ENCODE peak calls at places on chromosomes 12 and 14, in nine cellular contexts. One of them, this sample, is unnamed.

GRCh38 chr14:99252940-99253868 is 18.8 kb downstream of the BCL11B start:
- DNase-seq in iPS-NIHi11: no peak
- DNase-seq in GM19239: no peak
- DNase-seq in ecto neural progenitor cell: no peak
- DNase-seq in GM06990: no peak
- DNase-seq in glomerular endothelial cell: no peak
- DNase-seq in cardiac fibroblast: no peak
- DNase-seq in islet precursor cell: no peak
- DNase-seq in NB4: peak
- DNase-seq in this sample: no peak

GRCh38 chr12:2035421-2036080 is 17.2 kb upstream of the CACNA1C start:
- DNase-seq in iPS-NIHi11: no peak
- DNase-seq in GM19239: no peak
- DNase-seq in ecto neural progenitor cell: no peak
- DNase-seq in GM06990: no peak
- DNase-seq in glomerular endothelial cell: no peak
- DNase-seq in cardiac fibroblast: no peak
- DNase-seq in islet precursor cell: no peak
- DNase-seq in NB4: peak
- DNase-seq in this sample: no peak

GRCh38 chr12:24226745-24227350 is 277.4 kb upstream of the SOX5 start:
- DNase-seq in iPS-NIHi11: no peak
- DNase-seq in GM19239: no peak
- DNase-seq in ecto neural progenitor cell: no peak
- DNase-seq in GM06990: no peak
- DNase-seq in glomerular endothelial cell: peak
- DNase-seq in cardiac fibroblast: peak
- DNase-seq in islet precursor cell: peak
- DNase-seq in NB4: peak
- DNase-seq in this sample: peak

GRCh38 chr12:110679201-110679600 is 9.7 kb downstream of the HVCN1 start:
- DNase-seq in iPS-NIHi11: no peak
- DNase-seq in GM19239: no peak
- DNase-seq in ecto neural progenitor cell: no peak
- DNase-seq in GM06990: no peak
- DNase-seq in glomerular endothelial cell: no peak
- DNase-seq in cardiac fibroblast: no peak
- DNase-seq in islet precursor cell: no peak
- DNase-seq in NB4: no peak
- DNase-seq in this sample: no peak

GRCh38 chr12:42779186-42779859 is 189.8 kb upstream of the PRICKLE1 start:
- DNase-seq in iPS-NIHi11: no peak
- DNase-seq in GM19239: no peak
- DNase-seq in ecto neural progenitor cell: no peak
- DNase-seq in GM06990: no peak
- DNase-seq in glomerular endothelial cell: no peak
- DNase-seq in cardiac fibroblast: peak
- DNase-seq in islet precursor cell: no peak
- DNase-seq in NB4: peak
- DNase-seq in this sample: no peak

GRCh38 chr12:132610051-132610759 is at the start of gene LRCOL1:
- DNase-seq in iPS-NIHi11: peak
- DNase-seq in GM19239: no peak
- DNase-seq in ecto neural progenitor cell: peak
- DNase-seq in GM06990: no peak
- DNase-seq in glomerular endothelial cell: no peak
- DNase-seq in cardiac fibroblast: peak
- DNase-seq in islet precursor cell: peak
- DNase-seq in NB4: no peak
- DNase-seq in this sample: no peak

GRCh38 chr12:127125607-127126259 is 1141.2 kb upstream of the TMEM132C start:
- DNase-seq in iPS-NIHi11: no peak
- DNase-seq in GM19239: no peak
- DNase-seq in ecto neural progenitor cell: no peak
- DNase-seq in GM06990: peak
- DNase-seq in glomerular endothelial cell: no peak
- DNase-seq in cardiac fibroblast: peak
- DNase-seq in islet precursor cell: peak
- DNase-seq in NB4: no peak
- DNase-seq in this sample: peak

GRCh38 chr12:130438243-130438620 is 100.5 kb downstream of the PIWIL1 start:
- DNase-seq in iPS-NIHi11: no peak
- DNase-seq in GM19239: no peak
- DNase-seq in ecto neural progenitor cell: no peak
- DNase-seq in GM06990: no peak
- DNase-seq in glomerular endothelial cell: no peak
- DNase-seq in cardiac fibroblast: no peak
- DNase-seq in islet precursor cell: no peak
- DNase-seq in NB4: no peak
- DNase-seq in this sample: no peak

GRCh38 chr12:45468751-45469615 is 253.1 kb downstream of the ANO6 start:
- DNase-seq in iPS-NIHi11: no peak
- DNase-seq in GM19239: no peak
- DNase-seq in ecto neural progenitor cell: no peak
- DNase-seq in GM06990: no peak
- DNase-seq in glomerular endothelial cell: no peak
- DNase-seq in cardiac fibroblast: no peak
- DNase-seq in islet precursor cell: no peak
- DNase-seq in NB4: no peak
- DNase-seq in this sample: no peak